ENCODE peak calls at places on chromosome 3, in six cellular contexts. One of them, this sample, is unnamed.

GRCh38 chr3:105399611-105400010 is 32.9 kb downstream of the ALCAM start:
- DNase-seq in ELR: no peak
- DNase-seq in heart right ventricle: no peak
- DNase-seq in dorsolateral prefrontal cortex: peak; percentile 4
- DNase-seq in foreskin fibroblast: no peak
- DNase-seq in HT1080: no peak
- DNase-seq in this sample: no peak

GRCh38 chr3:127796751-127797150 is 25.6 kb downstream of the MGLL start:
- DNase-seq in ELR: no peak
- DNase-seq in heart right ventricle: no peak
- DNase-seq in dorsolateral prefrontal cortex: no peak
- DNase-seq in foreskin fibroblast: no peak
- DNase-seq in HT1080: no peak
- DNase-seq in this sample: no peak

GRCh38 chr3:78765671-78766485 is 1001.9 kb downstream of the ROBO1 start:
- DNase-seq in ELR: no peak
- DNase-seq in heart right ventricle: no peak
- DNase-seq in dorsolateral prefrontal cortex: no peak
- DNase-seq in foreskin fibroblast: peak; percentile 26
- DNase-seq in HT1080: no peak
- DNase-seq in this sample: no peak

GRCh38 chr3:5087209-5087608 is 34.9 kb upstream of the ARL8B start:
- DNase-seq in ELR: no peak
- DNase-seq in heart right ventricle: no peak
- DNase-seq in dorsolateral prefrontal cortex: no peak
- DNase-seq in foreskin fibroblast: no peak
- DNase-seq in HT1080: no peak
- DNase-seq in this sample: no peak

GRCh38 chr3:175111036-175111435 is 251.9 kb downstream of the NAALADL2 start:
- DNase-seq in ELR: no peak
- DNase-seq in heart right ventricle: no peak
- DNase-seq in dorsolateral prefrontal cortex: no peak
- DNase-seq in foreskin fibroblast: peak; percentile 14
- DNase-seq in HT1080: no peak
- DNase-seq in this sample: no peak

GRCh38 chr3:100865442-100865841 is 127.8 kb downstream of the ABI3BP start:
- DNase-seq in ELR: no peak
- DNase-seq in heart right ventricle: no peak
- DNase-seq in dorsolateral prefrontal cortex: no peak
- DNase-seq in foreskin fibroblast: no peak
- DNase-seq in HT1080: no peak
- DNase-seq in this sample: no peak

GRCh38 chr3:108099679-108100428 is 9.0 kb upstream of the CD47 start:
- DNase-seq in ELR: no peak
- DNase-seq in heart right ventricle: no peak
- DNase-seq in dorsolateral prefrontal cortex: no peak
- DNase-seq in foreskin fibroblast: no peak
- DNase-seq in HT1080: no peak
- DNase-seq in this sample: no peak

GRCh38 chr3:181379278-181379677 is 332.4 kb upstream of the SOX2 start:
- DNase-seq in ELR: no peak
- DNase-seq in heart right ventricle: no peak
- DNase-seq in dorsolateral prefrontal cortex: no peak
- DNase-seq in foreskin fibroblast: no peak
- DNase-seq in HT1080: no peak
- DNase-seq in this sample: no peak

GRCh38 chr3:41369838-41370237 is 170.5 kb downstream of the CTNNB1 start:
- DNase-seq in ELR: no peak
- DNase-seq in heart right ventricle: no peak
- DNase-seq in dorsolateral prefrontal cortex: no peak
- DNase-seq in foreskin fibroblast: no peak
- DNase-seq in HT1080: no peak
- DNase-seq in this sample: no peak

GRCh38 chr3:129593595-129594339 is 12.7 kb downstream of the PLXND1 start:
- DNase-seq in ELR: no peak
- DNase-seq in heart right ventricle: no peak
- DNase-seq in dorsolateral prefrontal cortex: no peak
- DNase-seq in foreskin fibroblast: no peak
- DNase-seq in HT1080: no peak
- DNase-seq in this sample: peak; percentile 33

GRCh38 chr3:190701096-190701532 is 161.4 kb downstream of the GMNC start:
- DNase-seq in ELR: peak; percentile 71
- DNase-seq in heart right ventricle: peak; percentile 17
- DNase-seq in dorsolateral prefrontal cortex: no peak
- DNase-seq in foreskin fibroblast: peak; percentile 28
- DNase-seq in HT1080: peak; percentile 74
- DNase-seq in this sample: no peak

GRCh38 chr3:102161362-102162006 is 273.3 kb upstream of the ZPLD1 start:
- DNase-seq in ELR: no peak
- DNase-seq in heart right ventricle: no peak
- DNase-seq in dorsolateral prefrontal cortex: no peak
- DNase-seq in foreskin fibroblast: no peak
- DNase-seq in HT1080: no peak
- DNase-seq in this sample: no peak

GRCh38 chr3:53708001-53708621 is 138.1 kb downstream of the CHDH start:
- DNase-seq in ELR: no peak
- DNase-seq in heart right ventricle: peak; percentile 13
- DNase-seq in dorsolateral prefrontal cortex: no peak
- DNase-seq in foreskin fibroblast: no peak
- DNase-seq in HT1080: no peak
- DNase-seq in this sample: no peak

GRCh38 chr3:169362261-169362660 is 301.3 kb downstream of the MECOM start:
- DNase-seq in ELR: peak; percentile 16
- DNase-seq in heart right ventricle: no peak
- DNase-seq in dorsolateral prefrontal cortex: no peak
- DNase-seq in foreskin fibroblast: no peak
- DNase-seq in HT1080: peak; percentile 48
- DNase-seq in this sample: no peak

GRCh38 chr3:24220859-24221657 is 273.6 kb downstream of the THRB start:
- DNase-seq in ELR: peak; percentile 96
- DNase-seq in heart right ventricle: peak; percentile 14
- DNase-seq in dorsolateral prefrontal cortex: peak; percentile 7
- DNase-seq in foreskin fibroblast: peak; percentile 94
- DNase-seq in HT1080: peak; percentile 94
- DNase-seq in this sample: no peak

GRCh38 chr3:71849674-71850073 is 64.7 kb upstream of the PROK2 start:
- DNase-seq in ELR: no peak
- DNase-seq in heart right ventricle: no peak
- DNase-seq in dorsolateral prefrontal cortex: no peak
- DNase-seq in foreskin fibroblast: no peak
- DNase-seq in HT1080: no peak
- DNase-seq in this sample: no peak

GRCh38 chr3:11914651-11915050 is 68.0 kb upstream of the TAMM41 start:
- DNase-seq in ELR: no peak
- DNase-seq in heart right ventricle: no peak
- DNase-seq in dorsolateral prefrontal cortex: no peak
- DNase-seq in foreskin fibroblast: no peak
- DNase-seq in HT1080: no peak
- DNase-seq in this sample: no peak

GRCh38 chr3:102673271-102674115 is 238.7 kb downstream of the ZPLD1 start:
- DNase-seq in ELR: peak; percentile 64
- DNase-seq in heart right ventricle: peak; percentile 50
- DNase-seq in dorsolateral prefrontal cortex: peak; percentile 59
- DNase-seq in foreskin fibroblast: peak; percentile 3
- DNase-seq in HT1080: peak; percentile 58
- DNase-seq in this sample: peak; percentile 47

GRCh38 chr3:55584716-55585368 is 97.7 kb upstream of the WNT5A start:
- DNase-seq in ELR: no peak
- DNase-seq in heart right ventricle: no peak
- DNase-seq in dorsolateral prefrontal cortex: no peak
- DNase-seq in foreskin fibroblast: no peak
- DNase-seq in HT1080: no peak
- DNase-seq in this sample: no peak

GRCh38 chr3:132348531-132348930 is 31.3 kb downstream of the ACP3 start:
- DNase-seq in ELR: no peak
- DNase-seq in heart right ventricle: no peak
- DNase-seq in dorsolateral prefrontal cortex: no peak
- DNase-seq in foreskin fibroblast: no peak
- DNase-seq in HT1080: no peak
- DNase-seq in this sample: no peak

GRCh38 chr3:126051741-126052140 is 32.2 kb downstream of the SLC41A3 start:
- DNase-seq in ELR: no peak
- DNase-seq in heart right ventricle: no peak
- DNase-seq in dorsolateral prefrontal cortex: no peak
- DNase-seq in foreskin fibroblast: no peak
- DNase-seq in HT1080: no peak
- DNase-seq in this sample: no peak

This sample was measured in T-helper 9 cell.